ENCODE peak calls at places on chromosomes 16 and 17, in nine cellular contexts. One of them, this sample, is unnamed.

GRCh38 chr16:11674818-11675560 is 6.7 kb downstream of the SNN start:
- DNase-seq in lung: no peak
- DNase-seq in stimulated activated CD8-positive, alpha-beta memory T cell treated with anti-CD3 and anti-CD28 coated beads, Interleukin-4, amount 100 ng/mL, for 4 hours: no peak
- DNase-seq in epithelial cell of esophagus: peak
- DNase-seq in aorta: peak
- DNase-seq in hippocampal formation: no peak
- DNase-seq in B cell: no peak
- DNase-seq in naive thymus-derived CD8-positive, alpha-beta T cell: no peak
- DNase-seq in T-cell: no peak
- DNase-seq in this sample: no peak

GRCh38 chr16:66337434-66338188 is 28.9 kb upstream of the CDH5 start:
- DNase-seq in aorta: no peak
- DNase-seq in T-cell: no peak
- DNase-seq in B cell: no peak
- DNase-seq in stimulated activated CD8-positive, alpha-beta memory T cell treated with anti-CD3 and anti-CD28 coated beads, Interleukin-4, amount 100 ng/mL, for 4 hours: no peak
- DNase-seq in epithelial cell of esophagus: no peak
- DNase-seq in hippocampal formation: no peak
- DNase-seq in naive thymus-derived CD8-positive, alpha-beta T cell: no peak
- DNase-seq in lung: no peak
- DNase-seq in this sample: no peak

GRCh38 chr17:81329279-81329926 is 34.3 kb upstream of the SLC38A10 start:
- DNase-seq in aorta: peak
- DNase-seq in stimulated activated CD8-positive, alpha-beta memory T cell treated with anti-CD3 and anti-CD28 coated beads, Interleukin-4, amount 100 ng/mL, for 4 hours: no peak
- DNase-seq in lung: peak
- DNase-seq in epithelial cell of esophagus: peak
- DNase-seq in B cell: no peak
- DNase-seq in hippocampal formation: no peak
- DNase-seq in T-cell: no peak
- DNase-seq in naive thymus-derived CD8-positive, alpha-beta T cell: no peak
- DNase-seq in this sample: no peak

GRCh38 chr16:2179576-2179975 is 16.8 kb downstream of the CASKIN1 start:
- DNase-seq in naive thymus-derived CD8-positive, alpha-beta T cell: no peak
- DNase-seq in T-cell: no peak
- DNase-seq in B cell: no peak
- DNase-seq in aorta: no peak
- DNase-seq in stimulated activated CD8-positive, alpha-beta memory T cell treated with anti-CD3 and anti-CD28 coated beads, Interleukin-4, amount 100 ng/mL, for 4 hours: no peak
- DNase-seq in hippocampal formation: no peak
- DNase-seq in epithelial cell of esophagus: no peak
- DNase-seq in lung: no peak
- DNase-seq in this sample: no peak

GRCh38 chr17:4314179-4314578 is 50.4 kb upstream of the ANKFY1 start:
- DNase-seq in lung: no peak
- DNase-seq in B cell: no peak
- DNase-seq in aorta: no peak
- DNase-seq in hippocampal formation: no peak
- DNase-seq in stimulated activated CD8-positive, alpha-beta memory T cell treated with anti-CD3 and anti-CD28 coated beads, Interleukin-4, amount 100 ng/mL, for 4 hours: no peak
- DNase-seq in naive thymus-derived CD8-positive, alpha-beta T cell: no peak
- DNase-seq in T-cell: no peak
- DNase-seq in epithelial cell of esophagus: no peak
- DNase-seq in this sample: no peak

GRCh38 chr16:3590736-3591435 is 13.7 kb upstream of the NLRC3 start:
- DNase-seq in B cell: no peak
- DNase-seq in T-cell: no peak
- DNase-seq in hippocampal formation: no peak
- DNase-seq in epithelial cell of esophagus: peak
- DNase-seq in aorta: peak
- DNase-seq in naive thymus-derived CD8-positive, alpha-beta T cell: no peak
- DNase-seq in lung: peak
- DNase-seq in stimulated activated CD8-positive, alpha-beta memory T cell treated with anti-CD3 and anti-CD28 coated beads, Interleukin-4, amount 100 ng/mL, for 4 hours: no peak
- DNase-seq in this sample: no peak

GRCh38 chr17:44466339-44466738 is 36.9 kb downstream of the GPATCH8 start:
- DNase-seq in naive thymus-derived CD8-positive, alpha-beta T cell: no peak
- DNase-seq in epithelial cell of esophagus: no peak
- DNase-seq in hippocampal formation: no peak
- DNase-seq in lung: no peak
- DNase-seq in aorta: no peak
- DNase-seq in T-cell: no peak
- DNase-seq in B cell: no peak
- DNase-seq in stimulated activated CD8-positive, alpha-beta memory T cell treated with anti-CD3 and anti-CD28 coated beads, Interleukin-4, amount 100 ng/mL, for 4 hours: no peak
- DNase-seq in this sample: no peak

GRCh38 chr16:68022278-68022727 is 729 bp downstream of the DDX28 start:
- DNase-seq in lung: no peak
- DNase-seq in B cell: no peak
- DNase-seq in naive thymus-derived CD8-positive, alpha-beta T cell: no peak
- DNase-seq in epithelial cell of esophagus: no peak
- DNase-seq in hippocampal formation: no peak
- DNase-seq in stimulated activated CD8-positive, alpha-beta memory T cell treated with anti-CD3 and anti-CD28 coated beads, Interleukin-4, amount 100 ng/mL, for 4 hours: no peak
- DNase-seq in T-cell: no peak
- DNase-seq in aorta: peak
- DNase-seq in this sample: no peak

GRCh38 chr16:525123-525519 is 2.4 kb upstream of the CAPN15 start:
- DNase-seq in naive thymus-derived CD8-positive, alpha-beta T cell: no peak
- DNase-seq in hippocampal formation: no peak
- DNase-seq in stimulated activated CD8-positive, alpha-beta memory T cell treated with anti-CD3 and anti-CD28 coated beads, Interleukin-4, amount 100 ng/mL, for 4 hours: no peak
- DNase-seq in T-cell: no peak
- DNase-seq in lung: no peak
- DNase-seq in epithelial cell of esophagus: no peak
- DNase-seq in aorta: no peak
- DNase-seq in B cell: no peak
- DNase-seq in this sample: no peak

GRCh38 chr17:44747566-44747965 is 11.2 kb upstream of the ADAM11 start:
- DNase-seq in stimulated activated CD8-positive, alpha-beta memory T cell treated with anti-CD3 and anti-CD28 coated beads, Interleukin-4, amount 100 ng/mL, for 4 hours: no peak
- DNase-seq in naive thymus-derived CD8-positive, alpha-beta T cell: no peak
- DNase-seq in hippocampal formation: no peak
- DNase-seq in T-cell: no peak
- DNase-seq in lung: no peak
- DNase-seq in B cell: no peak
- DNase-seq in aorta: no peak
- DNase-seq in epithelial cell of esophagus: no peak
- DNase-seq in this sample: no peak

GRCh38 chr16:70252355-70252988 is 732 bp upstream of the EXOSC6 start:
- DNase-seq in stimulated activated CD8-positive, alpha-beta memory T cell treated with anti-CD3 and anti-CD28 coated beads, Interleukin-4, amount 100 ng/mL, for 4 hours: no peak
- DNase-seq in aorta: peak
- DNase-seq in B cell: peak
- DNase-seq in hippocampal formation: no peak
- DNase-seq in naive thymus-derived CD8-positive, alpha-beta T cell: no peak
- DNase-seq in epithelial cell of esophagus: peak
- DNase-seq in lung: no peak
- DNase-seq in T-cell: no peak
- DNase-seq in this sample: no peak

GRCh38 chr16:80852261-80852872 is 48.0 kb upstream of the CDYL2 start:
- DNase-seq in T-cell: no peak
- DNase-seq in epithelial cell of esophagus: peak
- DNase-seq in naive thymus-derived CD8-positive, alpha-beta T cell: no peak
- DNase-seq in aorta: no peak
- DNase-seq in B cell: peak
- DNase-seq in lung: no peak
- DNase-seq in hippocampal formation: no peak
- DNase-seq in stimulated activated CD8-positive, alpha-beta memory T cell treated with anti-CD3 and anti-CD28 coated beads, Interleukin-4, amount 100 ng/mL, for 4 hours: no peak
- DNase-seq in this sample: no peak

GRCh38 chr16:81817789-81818304 is 38.8 kb downstream of the PLCG2 start:
- DNase-seq in aorta: no peak
- DNase-seq in naive thymus-derived CD8-positive, alpha-beta T cell: peak
- DNase-seq in hippocampal formation: no peak
- DNase-seq in T-cell: no peak
- DNase-seq in lung: no peak
- DNase-seq in epithelial cell of esophagus: no peak
- DNase-seq in stimulated activated CD8-positive, alpha-beta memory T cell treated with anti-CD3 and anti-CD28 coated beads, Interleukin-4, amount 100 ng/mL, for 4 hours: no peak
- DNase-seq in B cell: peak
- DNase-seq in this sample: no peak

GRCh38 chr17:59845595-59846390 is 47.0 kb downstream of the TUBD1 start:
- DNase-seq in stimulated activated CD8-positive, alpha-beta memory T cell treated with anti-CD3 and anti-CD28 coated beads, Interleukin-4, amount 100 ng/mL, for 4 hours: no peak
- DNase-seq in lung: peak
- DNase-seq in hippocampal formation: peak
- DNase-seq in B cell: peak
- DNase-seq in aorta: peak
- DNase-seq in T-cell: no peak
- DNase-seq in epithelial cell of esophagus: peak
- DNase-seq in naive thymus-derived CD8-positive, alpha-beta T cell: no peak
- DNase-seq in this sample: no peak

GRCh38 chr16:526181-527014 is 1.1 kb upstream of the CAPN15 start:
- DNase-seq in stimulated activated CD8-positive, alpha-beta memory T cell treated with anti-CD3 and anti-CD28 coated beads, Interleukin-4, amount 100 ng/mL, for 4 hours: no peak
- DNase-seq in hippocampal formation: no peak
- DNase-seq in lung: peak
- DNase-seq in T-cell: no peak
- DNase-seq in aorta: no peak
- DNase-seq in epithelial cell of esophagus: peak
- DNase-seq in B cell: no peak
- DNase-seq in naive thymus-derived CD8-positive, alpha-beta T cell: peak
- DNase-seq in this sample: no peak

GRCh38 chr17:39244600-39245570 is 19.1 kb upstream of the STAC2 start:
- DNase-seq in aorta: peak
- DNase-seq in T-cell: peak
- DNase-seq in epithelial cell of esophagus: peak
- DNase-seq in lung: peak
- DNase-seq in hippocampal formation: peak
- DNase-seq in B cell: peak
- DNase-seq in stimulated activated CD8-positive, alpha-beta memory T cell treated with anti-CD3 and anti-CD28 coated beads, Interleukin-4, amount 100 ng/mL, for 4 hours: peak
- DNase-seq in naive thymus-derived CD8-positive, alpha-beta T cell: peak
- DNase-seq in this sample: peak

GRCh38 chr16:49961087-49961486 is 63.9 kb upstream of the CNEP1R1 start:
- DNase-seq in aorta: no peak
- DNase-seq in epithelial cell of esophagus: peak
- DNase-seq in stimulated activated CD8-positive, alpha-beta memory T cell treated with anti-CD3 and anti-CD28 coated beads, Interleukin-4, amount 100 ng/mL, for 4 hours: no peak
- DNase-seq in lung: no peak
- DNase-seq in naive thymus-derived CD8-positive, alpha-beta T cell: no peak
- DNase-seq in T-cell: no peak
- DNase-seq in hippocampal formation: no peak
- DNase-seq in B cell: no peak
- DNase-seq in this sample: no peak

GRCh38 chr17:17151055-17151454 is 55.1 kb downstream of the PLD6 start:
- DNase-seq in aorta: no peak
- DNase-seq in naive thymus-derived CD8-positive, alpha-beta T cell: no peak
- DNase-seq in B cell: no peak
- DNase-seq in stimulated activated CD8-positive, alpha-beta memory T cell treated with anti-CD3 and anti-CD28 coated beads, Interleukin-4, amount 100 ng/mL, for 4 hours: no peak
- DNase-seq in lung: no peak
- DNase-seq in T-cell: no peak
- DNase-seq in epithelial cell of esophagus: peak
- DNase-seq in hippocampal formation: no peak
- DNase-seq in this sample: no peak

GRCh38 chr17:48014603-48015037 is 23.0 kb downstream of the COPZ2 start:
- DNase-seq in stimulated activated CD8-positive, alpha-beta memory T cell treated with anti-CD3 and anti-CD28 coated beads, Interleukin-4, amount 100 ng/mL, for 4 hours: no peak
- DNase-seq in naive thymus-derived CD8-positive, alpha-beta T cell: no peak
- DNase-seq in lung: no peak
- DNase-seq in T-cell: no peak
- DNase-seq in epithelial cell of esophagus: no peak
- DNase-seq in aorta: no peak
- DNase-seq in hippocampal formation: no peak
- DNase-seq in B cell: no peak
- DNase-seq in this sample: no peak

GRCh38 chr16:1157639-1158455 is 4.9 kb downstream of the CACNA1H start:
- DNase-seq in hippocampal formation: no peak
- DNase-seq in stimulated activated CD8-positive, alpha-beta memory T cell treated with anti-CD3 and anti-CD28 coated beads, Interleukin-4, amount 100 ng/mL, for 4 hours: no peak
- DNase-seq in epithelial cell of esophagus: no peak
- DNase-seq in lung: no peak
- DNase-seq in T-cell: no peak
- DNase-seq in aorta: no peak
- DNase-seq in naive thymus-derived CD8-positive, alpha-beta T cell: no peak
- DNase-seq in B cell: no peak
- DNase-seq in this sample: no peak

GRCh38 chr16:15607700-15608396 is 35.1 kb downstream of the MARF1 start:
- DNase-seq in naive thymus-derived CD8-positive, alpha-beta T cell: no peak
- DNase-seq in hippocampal formation: no peak
- DNase-seq in epithelial cell of esophagus: peak
- DNase-seq in B cell: no peak
- DNase-seq in lung: no peak
- DNase-seq in stimulated activated CD8-positive, alpha-beta memory T cell treated with anti-CD3 and anti-CD28 coated beads, Interleukin-4, amount 100 ng/mL, for 4 hours: no peak
- DNase-seq in T-cell: no peak
- DNase-seq in aorta: no peak
- DNase-seq in this sample: no peak

GRCh38 chr17:35871415-35871814 is 2.7 kb upstream of the HEATR9 start:
- DNase-seq in epithelial cell of esophagus: no peak
- DNase-seq in naive thymus-derived CD8-positive, alpha-beta T cell: no peak
- DNase-seq in stimulated activated CD8-positive, alpha-beta memory T cell treated with anti-CD3 and anti-CD28 coated beads, Interleukin-4, amount 100 ng/mL, for 4 hours: no peak
- DNase-seq in T-cell: peak
- DNase-seq in aorta: no peak
- DNase-seq in hippocampal formation: no peak
- DNase-seq in lung: no peak
- DNase-seq in B cell: peak
- DNase-seq in this sample: no peak

GRCh38 chr16:51149721-51150158 is 1.3 kb downstream of the SALL1 start:
- DNase-seq in T-cell: no peak
- DNase-seq in B cell: no peak
- DNase-seq in stimulated activated CD8-positive, alpha-beta memory T cell treated with anti-CD3 and anti-CD28 coated beads, Interleukin-4, amount 100 ng/mL, for 4 hours: no peak
- DNase-seq in hippocampal formation: no peak
- DNase-seq in lung: no peak
- DNase-seq in epithelial cell of esophagus: no peak
- DNase-seq in aorta: no peak
- DNase-seq in naive thymus-derived CD8-positive, alpha-beta T cell: no peak
- DNase-seq in this sample: no peak

GRCh38 chr16:74264806-74265205 is 31.8 kb upstream of the PSMD7 start:
- DNase-seq in naive thymus-derived CD8-positive, alpha-beta T cell: no peak
- DNase-seq in epithelial cell of esophagus: no peak
- DNase-seq in B cell: no peak
- DNase-seq in stimulated activated CD8-positive, alpha-beta memory T cell treated with anti-CD3 and anti-CD28 coated beads, Interleukin-4, amount 100 ng/mL, for 4 hours: no peak
- DNase-seq in T-cell: no peak
- DNase-seq in aorta: no peak
- DNase-seq in lung: no peak
- DNase-seq in hippocampal formation: no peak
- DNase-seq in this sample: no peak

GRCh38 chr16:3716831-3717234 is 491 bp downstream of the TRAP1 start:
- DNase-seq in aorta: no peak
- DNase-seq in lung: no peak
- DNase-seq in epithelial cell of esophagus: peak
- DNase-seq in hippocampal formation: no peak
- DNase-seq in stimulated activated CD8-positive, alpha-beta memory T cell treated with anti-CD3 and anti-CD28 coated beads, Interleukin-4, amount 100 ng/mL, for 4 hours: no peak
- DNase-seq in T-cell: no peak
- DNase-seq in B cell: no peak
- DNase-seq in naive thymus-derived CD8-positive, alpha-beta T cell: no peak
- DNase-seq in this sample: no peak

GRCh38 chr17:75615301-75615700 is 17.9 kb upstream of the SMIM5 start:
- DNase-seq in hippocampal formation: no peak
- DNase-seq in epithelial cell of esophagus: no peak
- DNase-seq in lung: no peak
- DNase-seq in stimulated activated CD8-positive, alpha-beta memory T cell treated with anti-CD3 and anti-CD28 coated beads, Interleukin-4, amount 100 ng/mL, for 4 hours: no peak
- DNase-seq in aorta: no peak
- DNase-seq in T-cell: no peak
- DNase-seq in B cell: no peak
- DNase-seq in naive thymus-derived CD8-positive, alpha-beta T cell: no peak
- DNase-seq in this sample: no peak

GRCh38 chr17:64706224-64707076 is 44.3 kb upstream of the SMURF2 start:
- DNase-seq in hippocampal formation: no peak
- DNase-seq in T-cell: no peak
- DNase-seq in aorta: no peak
- DNase-seq in lung: no peak
- DNase-seq in stimulated activated CD8-positive, alpha-beta memory T cell treated with anti-CD3 and anti-CD28 coated beads, Interleukin-4, amount 100 ng/mL, for 4 hours: no peak
- DNase-seq in epithelial cell of esophagus: peak
- DNase-seq in B cell: no peak
- DNase-seq in naive thymus-derived CD8-positive, alpha-beta T cell: no peak
- DNase-seq in this sample: no peak

GRCh38 chr16:11412175-11412904 is 67.1 kb downstream of the RMI2 start:
- DNase-seq in aorta: peak
- DNase-seq in B cell: no peak
- DNase-seq in hippocampal formation: no peak
- DNase-seq in naive thymus-derived CD8-positive, alpha-beta T cell: no peak
- DNase-seq in stimulated activated CD8-positive, alpha-beta memory T cell treated with anti-CD3 and anti-CD28 coated beads, Interleukin-4, amount 100 ng/mL, for 4 hours: no peak
- DNase-seq in T-cell: no peak
- DNase-seq in epithelial cell of esophagus: no peak
- DNase-seq in lung: no peak
- DNase-seq in this sample: no peak

GRCh38 chr17:3888343-3889171 is 4.3 kb downstream of the CAMKK1 start:
- DNase-seq in T-cell: no peak
- DNase-seq in stimulated activated CD8-positive, alpha-beta memory T cell treated with anti-CD3 and anti-CD28 coated beads, Interleukin-4, amount 100 ng/mL, for 4 hours: no peak
- DNase-seq in epithelial cell of esophagus: peak
- DNase-seq in lung: no peak
- DNase-seq in aorta: peak
- DNase-seq in naive thymus-derived CD8-positive, alpha-beta T cell: no peak
- DNase-seq in B cell: no peak
- DNase-seq in hippocampal formation: peak
- DNase-seq in this sample: no peak

GRCh38 chr17:65556014-65556909 is 5.2 kb downstream of the AXIN2 start:
- DNase-seq in T-cell: peak
- DNase-seq in naive thymus-derived CD8-positive, alpha-beta T cell: peak
- DNase-seq in lung: peak
- DNase-seq in epithelial cell of esophagus: peak
- DNase-seq in B cell: peak
- DNase-seq in hippocampal formation: no peak
- DNase-seq in stimulated activated CD8-positive, alpha-beta memory T cell treated with anti-CD3 and anti-CD28 coated beads, Interleukin-4, amount 100 ng/mL, for 4 hours: peak
- DNase-seq in aorta: peak
- DNase-seq in this sample: peak

GRCh38 chr16:25189305-25189704 is 27.4 kb upstream of the AQP8 start:
- DNase-seq in B cell: no peak
- DNase-seq in hippocampal formation: no peak
- DNase-seq in naive thymus-derived CD8-positive, alpha-beta T cell: no peak
- DNase-seq in aorta: no peak
- DNase-seq in epithelial cell of esophagus: no peak
- DNase-seq in stimulated activated CD8-positive, alpha-beta memory T cell treated with anti-CD3 and anti-CD28 coated beads, Interleukin-4, amount 100 ng/mL, for 4 hours: no peak
- DNase-seq in lung: no peak
- DNase-seq in T-cell: no peak
- DNase-seq in this sample: no peak

This sample was measured in T-helper 22 cell.